ENCODE peak calls at places on chromosomes 2 and 18, in nine cellular contexts. C is foreskin keratinocyte; E is AG04450; H is endodermal cell; N is stomach; K is tibial artery; P is CD4-positive, alpha-beta T cell; R is psoas muscle; D is cardiac muscle cell. Z is an unnamed sample.

GRCh38 chr2:142819411-142819810 is 58.1 kb upstream of the KYNU start:
- DNase-seq in P (no peak), C (no peak), N (no peak), E (no peak), H (no peak), R (no peak), D (peak; percentile 41), K (no peak), Z (no peak)

GRCh38 chr2:19488009-19488691 is 129.7 kb upstream of the OSR1 start:
- DNase-seq in N (no peak), H (no peak), C (peak; percentile 73), D (peak; percentile 56), E (no peak), K (no peak), P (no peak), R (no peak), Z (no peak)

GRCh38 chr2:37301408-37301807 is 23.2 kb downstream of the PRKD3 start:
- DNase-seq in P (no peak), C (no peak), N (no peak), H (no peak), E (no peak), D (no peak), R (no peak), K (no peak), Z (no peak)

GRCh38 chr2:200449149-200449548 is 60.7 kb downstream of the KCTD18 start:
- DNase-seq in P (no peak), N (no peak), D (no peak), C (no peak), K (no peak), R (no peak), E (no peak), H (no peak), Z (no peak)

GRCh38 chr2:37852585-37853014 is 72.5 kb upstream of the RMDN2 start:
- DNase-seq in H (no peak), C (no peak), N (no peak), P (no peak), E (no peak), K (no peak), R (no peak), D (no peak), Z (no peak)

GRCh38 chr18:62480927-62481326 is 41.9 kb upstream of the ZCCHC2 start:
- DNase-seq in K (no peak), E (no peak), D (no peak), P (no peak), C (no peak), R (no peak), N (no peak), H (no peak), Z (no peak)

GRCh38 chr2:85132392-85132791 is 800 bp upstream of the TCF7L1 start:
- DNase-seq in R (no peak), D (peak; percentile 29), N (no peak), C (no peak), E (no peak), H (peak; percentile 67), K (peak; percentile 66), P (no peak), Z (no peak)

GRCh38 chr2:214730248-214730647 is 79.2 kb downstream of the BARD1 start:
- DNase-seq in K (no peak), H (no peak), D (peak; percentile 41), R (no peak), C (no peak), N (no peak), P (no peak), E (no peak), Z (no peak)

GRCh38 chr2:66434679-66435548 is at the start of gene MEIS1:
- DNase-seq in N (peak; percentile 90), D (peak; percentile 99), R (peak; percentile 94), K (peak; percentile 96), C (peak; percentile 94), H (peak; percentile 92), E (peak; percentile 99), P (no peak), Z (peak; percentile 94)

GRCh38 chr2:66433695-66433944 is 1.3 kb upstream of the MEIS1 start:
- DNase-seq in H (no peak), C (no peak), P (no peak), D (no peak), E (no peak), N (no peak), R (no peak), K (no peak), Z (no peak)

GRCh38 chr2:66431840-66432511 is 2.9 kb upstream of the MEIS1 start:
- DNase-seq in D (peak; percentile 17), H (peak; percentile 65), K (peak; percentile 63), E (no peak), C (no peak), R (peak; percentile 46), P (no peak), N (no peak), Z (no peak)

GRCh38 chr2:66433945-66434678 is 813 bp upstream of the MEIS1 start:
- DNase-seq in E (no peak), H (peak; percentile 86), C (peak; percentile 57), P (no peak), D (peak; percentile 87), R (peak; percentile 80), K (peak; percentile 77), N (peak; percentile 69), Z (peak; percentile 75)

DNA sequence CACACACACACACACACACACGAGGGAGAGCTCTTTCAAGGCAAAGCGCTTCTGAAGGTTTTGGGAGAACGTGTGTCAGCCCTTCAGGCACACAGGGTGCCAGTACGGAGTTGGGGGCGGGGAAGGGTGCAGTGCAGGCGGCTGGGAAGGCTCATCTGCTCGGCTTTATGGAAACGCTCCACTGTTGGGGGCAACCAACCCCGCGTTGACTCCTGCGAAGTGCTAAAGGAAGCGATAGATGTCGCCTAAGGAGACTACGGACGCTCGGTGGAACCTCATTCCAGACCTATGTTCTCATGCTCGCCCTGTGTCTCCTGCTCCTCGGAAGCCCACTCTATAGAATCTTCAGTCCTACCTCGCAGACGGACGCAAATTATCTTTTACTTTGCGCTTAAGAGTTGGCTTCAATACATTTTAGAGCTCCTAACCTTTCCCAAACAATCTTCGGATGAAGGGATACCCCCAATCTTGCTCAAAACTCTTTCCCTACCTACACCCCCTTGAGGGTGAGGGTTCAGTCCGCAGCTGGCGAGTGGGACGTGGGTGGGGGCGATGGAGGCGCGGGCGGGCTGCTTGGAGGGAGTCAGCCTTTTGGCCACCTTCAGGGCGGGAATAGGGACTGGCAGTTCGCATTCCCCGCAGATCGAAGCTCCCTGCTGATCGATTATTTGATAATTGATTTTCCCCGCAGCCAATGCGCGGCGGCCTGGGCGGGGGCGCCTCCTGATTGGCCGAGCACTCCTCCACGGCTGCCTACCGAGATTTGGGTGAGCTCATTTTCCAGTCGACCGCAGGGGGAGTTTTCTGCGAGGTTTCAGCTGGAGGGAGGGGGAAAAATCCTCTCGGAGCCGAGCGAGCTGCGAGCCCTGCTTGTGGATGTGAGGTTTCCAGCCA is 1.9 kb upstream of the MEIS1 start:
- DNase-seq in N (peak; percentile 88), K (peak; percentile 95), H (peak; percentile 96), R (peak; percentile 94), P (no peak), E (peak; percentile 94), C (peak; percentile 89), D (peak; percentile 98), Z (peak; percentile 93)
- TF ChIP-seq CTCF in N (no peak), K (no peak), H (no peak), R (no peak), P (no peak), E (no peak), C (peak; percentile 10), D (no peak), Z (no peak)

GRCh38 chr2:44932079-44932478 is 9.4 kb upstream of the SIX3 start:
- DNase-seq in D (no peak), R (no peak), N (no peak), P (no peak), E (no peak), H (peak; percentile 72), C (no peak), K (peak; percentile 59), Z (peak; percentile 35)

GRCh38 chr2:44931177-44931795 is 10.2 kb upstream of the SIX3 start:
- DNase-seq in E (no peak), K (no peak), H (peak; percentile 59), P (no peak), C (no peak), D (no peak), R (no peak), N (no peak), Z (peak; percentile 38)

GRCh38 chr2:44934024-44934423 is 7.5 kb upstream of the SIX3 start:
- DNase-seq in C (no peak), P (no peak), K (no peak), H (peak; percentile 83), E (no peak), R (peak; percentile 45), N (no peak), D (no peak), Z (peak; percentile 67)

GRCh38 chr2:44933434-44933951 is 8.0 kb upstream of the SIX3 start:
- DNase-seq in K (peak; percentile 58), N (no peak), R (no peak), H (peak; percentile 72), C (no peak), E (no peak), D (no peak), P (no peak), Z (peak; percentile 72)

GRCh38 chr2:44932564-44933392 is 8.7 kb upstream of the SIX3 start:
- DNase-seq in R (no peak), E (no peak), P (no peak), K (peak; percentile 49), N (no peak), H (peak; percentile 84), D (no peak), C (no peak), Z (no peak)
- H3K27me3 ChIP-seq in R (peaks cover 100% of the 10 kb centered on the region), E (peaks cover 91% of the 10 kb centered on the region), P (peaks cover 85% of the 10 kb centered on the region), K (peaks cover 4% of the 10 kb centered on the region), N (peaks cover 57% of the 10 kb centered on the region), H (peaks cover 100% of the 10 kb centered on the region), D (peaks cover 100% of the 10 kb centered on the region), C (peaks cover 100% of the 10 kb centered on the region), Z (peaks cover 100% of the 10 kb centered on the region)

GRCh38 chr2:239150125-239151011 is 250.5 kb downstream of the HDAC4 start:
- DNase-seq in H (peak; percentile 30), P (peak; percentile 4), D (no peak), R (no peak), E (no peak), N (peak; percentile 26), K (no peak), C (peak; percentile 11), Z (peak; percentile 32)

GRCh38 chr2:239149501-239149900 is 251.3 kb downstream of the HDAC4 start:
- DNase-seq in C (no peak), N (no peak), R (peak; percentile 42), D (no peak), E (no peak), K (peak; percentile 56), P (no peak), H (no peak), Z (peak; percentile 60)

GRCh38 chr2:239152239-239152915 is 248.4 kb downstream of the HDAC4 start:
- DNase-seq in C (no peak), D (no peak), K (peak; percentile 65), E (no peak), P (no peak), N (peak; percentile 17), H (peak; percentile 42), R (no peak), Z (peak; percentile 63)

GRCh38 chr2:239152916-239153305 is 247.9 kb downstream of the HDAC4 start:
- DNase-seq in K (peak; percentile 38), N (peak; percentile 8), P (no peak), H (peak; percentile 27), D (no peak), C (no peak), R (peak; percentile 40), E (no peak), Z (peak; percentile 26)

DNA sequence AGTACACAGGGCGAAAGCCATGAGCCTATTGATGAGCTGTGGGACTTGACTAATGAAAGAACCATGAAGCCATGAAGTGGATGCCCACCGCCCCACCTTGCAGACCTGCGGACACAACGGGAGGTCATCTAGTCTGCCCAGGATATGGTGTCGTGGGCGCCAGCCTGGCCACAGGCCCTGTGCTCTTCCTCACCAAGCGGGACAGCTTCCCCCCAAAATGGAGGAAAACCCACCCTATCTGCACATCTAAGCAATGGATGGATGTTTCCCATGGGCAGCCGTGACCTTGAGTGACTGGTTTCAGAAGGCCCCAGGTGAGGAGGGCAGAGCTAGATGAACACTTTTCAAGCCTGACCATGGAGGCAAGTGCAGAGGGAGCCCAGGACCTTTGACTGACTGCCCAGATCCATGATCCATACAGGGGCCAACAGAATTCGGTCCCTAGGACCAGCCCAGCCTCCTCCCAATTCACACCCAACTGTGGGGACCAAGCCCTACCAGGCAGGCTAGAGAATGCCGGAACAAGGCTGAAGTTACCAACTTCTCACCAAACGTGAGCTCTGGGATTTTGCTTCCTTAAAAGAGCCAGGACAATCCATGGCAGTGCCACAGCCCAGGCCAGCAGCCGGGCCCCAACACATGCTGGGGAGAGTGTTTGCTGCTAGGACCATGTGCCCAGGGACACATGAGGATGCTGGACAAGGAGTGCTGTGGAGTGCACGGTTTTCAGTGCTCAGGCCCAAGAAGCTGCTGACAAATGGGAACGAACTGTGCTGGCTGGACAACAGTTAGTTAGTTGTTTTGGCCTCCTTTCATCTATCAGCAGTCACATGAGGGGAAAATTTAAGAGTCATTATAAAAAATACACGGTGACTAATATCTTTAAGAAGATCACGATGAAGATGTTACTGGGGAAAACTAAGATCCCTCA is 249.4 kb downstream of the HDAC4 start:
- DNase-seq in H (peak; percentile 17), K (peak; percentile 83), R (peak; percentile 84), D (no peak), P (no peak), C (no peak), E (no peak), N (peak; percentile 15), Z (peak; percentile 79)
- H3K27ac ChIP-seq in H (no peak overlapping the region), K (peak overlapping the region; percentile 57), R (peak overlapping the region; percentile 64), D (no peak overlapping the region), P (peak overlapping the region; percentile 22), C (no peak overlapping the region), E (no peak overlapping the region), N (peak overlapping the region; percentile 66), Z (peak overlapping the region; percentile 77)

DNA sequence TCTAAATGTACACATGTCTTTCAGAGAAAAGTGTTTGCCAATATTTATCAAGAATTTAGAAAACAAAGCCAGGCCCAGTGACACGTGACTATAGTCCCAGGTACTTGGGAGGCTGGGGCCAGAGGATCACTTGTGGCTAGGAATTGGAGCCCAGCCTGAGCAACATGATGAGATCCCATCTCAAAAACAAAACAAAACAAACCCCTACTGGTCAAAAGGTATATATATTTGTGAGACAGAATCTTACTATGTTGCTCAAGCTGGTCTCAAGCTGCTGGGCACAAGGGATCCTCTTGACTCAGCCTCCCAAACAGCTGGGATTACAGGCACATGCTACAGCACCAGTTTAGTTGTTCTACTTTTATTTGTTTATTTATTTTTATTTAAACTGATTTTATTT is 79.2 kb downstream of the ZDBF2 start:
- DNase-seq in K (no peak), D (no peak), E (no peak), R (no peak), P (no peak), H (no peak), N (no peak), C (no peak), Z (no peak)
- TF ChIP-seq CTCF in K (no peak), D (no peak), E (peak; percentile 1), R (no peak), P (no peak), H (peak; percentile 38), N (no peak), C (peak; percentile 15), Z (no peak)

Z was measured in suprapubic skin.